ENCODE peak calls at places on chromosome 1, in five cellular contexts. G, E, R, S and D are unnamed samples.

GRCh38 chr1:31593136-31593665 is 16.9 kb downstream of the TINAGL1 start:
- DNase-seq in G (no peak), R (no peak), E (no peak), S (no peak), D (no peak)

GRCh38 chr1:1168451-1169411 is 4.9 kb upstream of the TTLL10 start:
- DNase-seq in R (no peak), E (no peak), G (no peak), S (no peak), D (no peak)

GRCh38 chr1:167418397-167418796 is 99.9 kb downstream of the CD247 start:
- DNase-seq in G (no peak), R (no peak), E (no peak), S (no peak), D (no peak)

GRCh38 chr1:1255627-1256026 is 9.1 kb upstream of the C1QTNF12 start:
- DNase-seq in S (no peak), R (no peak), G (no peak), E (no peak), D (no peak)

GRCh38 chr1:245609354-245609753 is 454.6 kb downstream of the KIF26B start:
- DNase-seq in R (no peak), G (no peak), E (no peak), S (no peak), D (no peak)

GRCh38 chr1:167922023-167922422 is 8.1 kb upstream of the ADCY10 start:
- DNase-seq in G (peak; percentile 60), E (no peak), R (no peak), S (no peak), D (no peak)

GRCh38 chr1:235450886-235451457 is 53.3 kb downstream of the B3GALNT2 start:
- DNase-seq in G (no peak), S (no peak), R (no peak), E (no peak), D (no peak)

GRCh38 chr1:245177071-245177900 is 22.5 kb downstream of the KIF26B start:
- DNase-seq in G (no peak), S (no peak), R (no peak), E (no peak), D (no peak)

GRCh38 chr1:8943516-8943896 is 2.2 kb upstream of the CA6 start:
- DNase-seq in R (no peak), E (no peak), S (no peak), G (no peak), D (no peak)

GRCh38 chr1:50658421-50659076 is 235.3 kb upstream of the DMRTA2 start:
- DNase-seq in G (peak; percentile 40), S (no peak), E (no peak), R (no peak), D (no peak)

GRCh38 chr1:221693087-221693486 is 48.8 kb downstream of the DUSP10 start:
- DNase-seq in E (no peak), S (no peak), G (no peak), R (no peak), D (no peak)

GRCh38 chr1:235074335-235075120 is 54.1 kb downstream of the TOMM20 start:
- DNase-seq in E (no peak), G (peak; percentile 92), S (no peak), R (peak; percentile 4), D (no peak)

GRCh38 chr1:160711528-160712311 is at the start of gene CD48:
- DNase-seq in S (peak; percentile 76), R (peak; percentile 82), G (no peak), E (no peak), D (no peak)

GRCh38 chr1:65469889-65470340 is 49.4 kb downstream of the LEPR start:
- DNase-seq in E (no peak), G (peak; percentile 32), R (no peak), S (no peak), D (no peak)

GRCh38 chr1:179142889-179143299 is 61.0 kb downstream of the TOR3A start:
- DNase-seq in G (peak; percentile 99), E (no peak), S (no peak), R (no peak), D (no peak)

GRCh38 chr1:53195211-53195909 is 1.3 kb upstream of the CPT2 start:
- DNase-seq in G (no peak), S (no peak), E (no peak), R (no peak), D (no peak)

GRCh38 chr1:54819195-54819536 is 18.0 kb upstream of the TTC22 start:
- DNase-seq in G (no peak), R (no peak), S (no peak), E (no peak), D (no peak)

GRCh38 chr1:51776408-51776807 is 102.1 kb downstream of the NRDC start:
- DNase-seq in G (no peak), R (no peak), S (no peak), E (no peak), D (no peak)

GRCh38 chr1:181038399-181038873 is 4.7 kb downstream of the MR1 start:
- DNase-seq in G (peak; percentile 68), S (peak; percentile 59), R (peak; percentile 66), E (no peak), D (peak; percentile 54)

GRCh38 chr1:25620701-25621350 is 4.2 kb downstream of the MAN1C1 start:
- DNase-seq in S (no peak), E (no peak), G (no peak), R (no peak), D (no peak)

GRCh38 chr1:1169429-1170214 is 4.1 kb upstream of the TTLL10 start:
- DNase-seq in R (no peak), G (no peak), S (no peak), E (no peak), D (no peak)

GRCh38 chr1:24830680-24831272 is 85.5 kb downstream of the CLIC4 start:
- DNase-seq in E (no peak), G (peak; percentile 79), S (no peak), R (peak; percentile 58), D (no peak)

GRCh38 chr1:225840223-225840610 is 30.3 kb downstream of the EPHX1 start:
- DNase-seq in S (no peak), G (no peak), E (no peak), R (no peak), D (no peak)

GRCh38 chr1:214216779-214217178 is 64.2 kb upstream of the SMYD2 start:
- DNase-seq in E (no peak), G (no peak), R (no peak), S (no peak), D (no peak)

GRCh38 chr1:78419309-78419708 is 71.5 kb upstream of the PTGFR start:
- DNase-seq in S (no peak), R (no peak), G (peak; percentile 5), E (no peak), D (no peak)

GRCh38 chr1:67832737-67833594 is at the start of gene GNG12:
- DNase-seq in E (no peak), R (no peak), G (peak; percentile 73), S (no peak), D (no peak)

GRCh38 chr1:116820362-116820761 is 66.1 kb downstream of the CD2 start:
- DNase-seq in E (no peak), G (peak; percentile 80), S (no peak), R (no peak), D (no peak)

GRCh38 chr1:42941640-42942330 is 16.9 kb downstream of the SLC2A1 start:
- DNase-seq in G (peak; percentile 82), E (no peak), S (no peak), R (no peak), D (no peak)

GRCh38 chr1:170770254-170770653 is 106.3 kb downstream of the PRRX1 start:
- DNase-seq in E (no peak), S (no peak), G (no peak), R (no peak), D (no peak)

GRCh38 chr1:206717237-206717989 is 32.7 kb downstream of the MAPKAPK2 start:
- DNase-seq in R (no peak), S (no peak), G (no peak), E (no peak), D (no peak)

GRCh38 chr1:99758073-99758511 is 8.3 kb downstream of the FRRS1 start:
- DNase-seq in R (peak; percentile 4), S (no peak), E (no peak), G (no peak), D (no peak)

GRCh38 chr1:92037400-92037799 is 7.6 kb downstream of the EPHX4 start:
- DNase-seq in E (no peak), G (peak; percentile 69), S (no peak), R (no peak), D (no peak)

GRCh38 chr1:21550866-21551475 is 41.7 kb downstream of the ALPL start:
- DNase-seq in E (no peak), R (no peak), S (no peak), G (no peak), D (no peak)

GRCh38 chr1:22880174-22880601 is 92.5 kb downstream of the LACTBL1 start:
- DNase-seq in E (no peak), R (no peak), G (peak; percentile 70), S (no peak), D (no peak)

GRCh38 chr1:247110627-247111258 is 6.6 kb upstream of the ZNF669 start:
- DNase-seq in R (no peak), S (no peak), G (peak; percentile 6), E (no peak), D (no peak)
- H3K9me3 ChIP-seq in R (no peaks in the 10 kb centered on the region), S (no peaks in the 10 kb centered on the region), G (no peaks in the 10 kb centered on the region), E (no peaks in the 10 kb centered on the region), D (no peaks in the 10 kb centered on the region)

DNA sequence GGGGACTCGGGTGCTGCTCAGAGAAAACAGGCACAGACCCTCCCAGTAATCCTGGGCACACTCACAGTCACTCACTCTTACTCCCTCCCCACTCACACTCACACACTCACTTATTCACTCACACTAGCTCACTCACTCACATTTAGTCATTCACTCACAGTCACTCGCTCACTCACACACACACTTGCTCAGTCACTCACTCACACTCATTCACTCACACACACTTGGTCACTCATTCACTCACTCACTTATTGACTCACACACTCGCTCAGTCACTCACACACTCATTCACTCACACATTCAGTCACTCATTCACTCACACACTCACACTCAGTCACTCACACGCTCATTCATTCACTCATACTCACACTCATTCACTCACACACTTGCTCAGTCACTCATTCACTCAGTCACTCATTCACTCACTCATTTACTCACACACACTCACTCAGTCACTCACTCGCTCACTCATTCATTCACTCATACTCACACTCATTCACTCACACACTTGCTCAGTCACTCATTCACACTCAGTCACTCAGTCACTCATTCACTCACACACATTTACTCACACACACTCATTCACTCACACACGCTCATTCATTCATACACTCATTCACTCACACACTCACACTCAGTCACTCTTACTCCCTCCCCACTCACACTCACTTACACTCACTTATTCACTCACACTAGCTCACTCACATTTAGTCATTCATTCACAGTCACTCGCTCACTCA is 164.2 kb upstream of the C1orf174 start:
- DNase-seq in G (no peak), S (no peak), E (no peak), R (no peak), D (no peak)
- H3K9me3 ChIP-seq in G (peaks cover 47% of the 10 kb centered on the region), S (no peaks in the 10 kb centered on the region), E (peaks cover 8% of the 10 kb centered on the region), R (no peaks in the 10 kb centered on the region), D (no peaks in the 10 kb centered on the region)

DNA sequence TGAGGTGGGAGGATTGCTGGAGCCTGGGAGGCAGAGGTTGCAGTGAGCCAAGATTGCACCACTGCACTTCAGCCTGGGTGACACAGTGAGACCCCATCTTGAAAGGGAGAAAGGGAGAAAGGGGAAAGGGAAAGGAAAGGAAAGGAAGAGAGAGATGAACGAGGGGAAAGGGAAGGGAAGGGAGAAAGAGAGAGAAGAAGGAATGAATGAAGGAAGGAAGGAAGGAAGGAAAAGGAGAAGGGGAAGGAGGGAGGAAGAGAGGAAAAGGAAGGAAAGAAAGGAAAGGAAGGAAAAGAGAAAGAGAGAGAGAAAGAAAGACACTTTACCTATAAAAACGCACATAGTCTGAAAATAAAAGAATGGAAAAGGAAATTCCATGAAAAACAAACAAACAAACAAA is 18.0 kb downstream of the ZNF695 start:
- DNase-seq in R (no peak), S (no peak), G (no peak), E (no peak), D (no peak)
- H3K9me3 ChIP-seq in R (peaks cover 60% of the 10 kb centered on the region), S (peaks cover 19% of the 10 kb centered on the region), G (peaks cover 32% of the 10 kb centered on the region), E (peaks cover 94% of the 10 kb centered on the region), D (peaks cover 8% of the 10 kb centered on the region)

GRCh38 chr1:246725191-246725590 is 982 bp downstream of the SCCPDH start:
- DNase-seq in S (no peak), G (no peak), R (no peak), E (no peak), D (no peak)
- H3K9me3 ChIP-seq in S (no peaks in the 10 kb centered on the region), G (peaks cover 2% of the 10 kb centered on the region), R (peaks cover 7% of the 10 kb centered on the region), E (peaks cover 16% of the 10 kb centered on the region), D (no peaks in the 10 kb centered on the region)